ENCODE peak calls at places on chromosome 6, in six cellular contexts. One of them, this sample, is unnamed.

GRCh38 chr6:130457605-130458004 is 91.8 kb downstream of the TMEM200A start:
- DNase-seq in A549: no peak
- DNase-seq in stomach: no peak
- DNase-seq in sigmoid colon: no peak
- DNase-seq in K562: no peak
- DNase-seq in transverse colon: no peak
- DNase-seq in this sample: no peak

GRCh38 chr6:95815389-95816056 is 200.3 kb upstream of the FUT9 start:
- DNase-seq in transverse colon: no peak
- DNase-seq in stomach: peak
- DNase-seq in A549: no peak
- DNase-seq in sigmoid colon: no peak
- DNase-seq in K562: no peak
- DNase-seq in this sample: no peak

GRCh38 chr6:130322673-130323268 is 43.0 kb upstream of the TMEM200A start:
- DNase-seq in transverse colon: peak
- DNase-seq in A549: no peak
- DNase-seq in sigmoid colon: no peak
- DNase-seq in stomach: peak
- DNase-seq in K562: peak
- DNase-seq in this sample: no peak

GRCh38 chr6:21754891-21755290 is 161.3 kb downstream of the SOX4 start:
- DNase-seq in K562: no peak
- DNase-seq in transverse colon: no peak
- DNase-seq in stomach: no peak
- DNase-seq in A549: peak
- DNase-seq in sigmoid colon: no peak
- DNase-seq in this sample: peak

GRCh38 chr6:142225552-142225951 is 76.3 kb upstream of the ADGRG6 start:
- DNase-seq in A549: no peak
- DNase-seq in K562: no peak
- DNase-seq in transverse colon: no peak
- DNase-seq in sigmoid colon: no peak
- DNase-seq in stomach: no peak
- DNase-seq in this sample: no peak

GRCh38 chr6:139500977-139501376 is 126.5 kb upstream of the CITED2 start:
- DNase-seq in K562: no peak
- DNase-seq in stomach: no peak
- DNase-seq in sigmoid colon: no peak
- DNase-seq in A549: no peak
- DNase-seq in transverse colon: no peak
- DNase-seq in this sample: no peak

GRCh38 chr6:17389274-17389847 is 4.0 kb upstream of the CAP2 start:
- DNase-seq in sigmoid colon: no peak
- DNase-seq in A549: no peak
- DNase-seq in K562: no peak
- DNase-seq in stomach: no peak
- DNase-seq in transverse colon: no peak
- DNase-seq in this sample: no peak

GRCh38 chr6:128569737-128570438 is 49.5 kb upstream of the PTPRK start:
- DNase-seq in transverse colon: no peak
- DNase-seq in sigmoid colon: no peak
- DNase-seq in A549: peak
- DNase-seq in stomach: no peak
- DNase-seq in K562: no peak
- DNase-seq in this sample: no peak

GRCh38 chr6:135871296-135871695 is 19.8 kb downstream of the PDE7B start:
- DNase-seq in sigmoid colon: no peak
- DNase-seq in stomach: no peak
- DNase-seq in K562: no peak
- DNase-seq in A549: no peak
- DNase-seq in transverse colon: no peak
- DNase-seq in this sample: no peak

GRCh38 chr6:151044465-151045441 is 179.3 kb downstream of the MTHFD1L start:
- DNase-seq in stomach: peak
- DNase-seq in K562: no peak
- DNase-seq in sigmoid colon: peak
- DNase-seq in A549: peak
- DNase-seq in transverse colon: peak
- DNase-seq in this sample: no peak

GRCh38 chr6:129644567-129645015 is 65.4 kb downstream of the ARHGAP18 start:
- DNase-seq in sigmoid colon: no peak
- DNase-seq in K562: no peak
- DNase-seq in transverse colon: no peak
- DNase-seq in A549: no peak
- DNase-seq in stomach: no peak
- DNase-seq in this sample: no peak

GRCh38 chr6:25229671-25230321 is 49.4 kb upstream of the CARMIL1 start:
- DNase-seq in transverse colon: no peak
- DNase-seq in A549: no peak
- DNase-seq in sigmoid colon: no peak
- DNase-seq in stomach: no peak
- DNase-seq in K562: no peak
- DNase-seq in this sample: no peak

GRCh38 chr6:148671085-148671484 is 75.7 kb upstream of the UST start:
- DNase-seq in transverse colon: no peak
- DNase-seq in stomach: no peak
- DNase-seq in A549: no peak
- DNase-seq in sigmoid colon: no peak
- DNase-seq in K562: no peak
- DNase-seq in this sample: no peak

GRCh38 chr6:120077489-120077888 is 727.9 kb upstream of the MAN1A1 start:
- DNase-seq in A549: no peak
- DNase-seq in transverse colon: no peak
- DNase-seq in K562: no peak
- DNase-seq in stomach: no peak
- DNase-seq in sigmoid colon: no peak
- DNase-seq in this sample: no peak

GRCh38 chr6:46410330-46410953 is 80.8 kb downstream of the RCAN2 start:
- DNase-seq in transverse colon: no peak
- DNase-seq in sigmoid colon: no peak
- DNase-seq in stomach: no peak
- DNase-seq in K562: peak
- DNase-seq in A549: no peak
- DNase-seq in this sample: no peak

GRCh38 chr6:46507426-46507825 is 16.2 kb upstream of the RCAN2 start:
- DNase-seq in stomach: no peak
- DNase-seq in transverse colon: no peak
- DNase-seq in A549: no peak
- DNase-seq in K562: no peak
- DNase-seq in sigmoid colon: no peak
- DNase-seq in this sample: no peak

GRCh38 chr6:5569491-5569890 is 308.2 kb downstream of the FARS2 start:
- DNase-seq in transverse colon: no peak
- DNase-seq in stomach: no peak
- DNase-seq in sigmoid colon: no peak
- DNase-seq in K562: no peak
- DNase-seq in A549: no peak
- DNase-seq in this sample: no peak

GRCh38 chr6:143545165-143545564 is 33.6 kb upstream of the FUCA2 start:
- DNase-seq in sigmoid colon: no peak
- DNase-seq in transverse colon: no peak
- DNase-seq in stomach: no peak
- DNase-seq in K562: no peak
- DNase-seq in A549: no peak
- DNase-seq in this sample: no peak

GRCh38 chr6:13164316-13164715 is 164.0 kb downstream of the TBC1D7 start:
- DNase-seq in sigmoid colon: no peak
- DNase-seq in transverse colon: no peak
- DNase-seq in K562: no peak
- DNase-seq in stomach: no peak
- DNase-seq in A549: no peak
- DNase-seq in this sample: no peak

GRCh38 chr6:135261872-135262725 is 81.0 kb downstream of the MYB start:
- DNase-seq in transverse colon: no peak
- DNase-seq in stomach: no peak
- DNase-seq in A549: no peak
- DNase-seq in sigmoid colon: no peak
- DNase-seq in K562: peak
- DNase-seq in this sample: no peak

GRCh38 chr6:72616406-72617015 is 5.4 kb upstream of the KCNQ5 start:
- DNase-seq in K562: peak
- DNase-seq in stomach: no peak
- DNase-seq in A549: no peak
- DNase-seq in sigmoid colon: no peak
- DNase-seq in transverse colon: no peak
- DNase-seq in this sample: no peak

GRCh38 chr6:41929918-41930317 is 8.6 kb downstream of the BYSL start:
- DNase-seq in K562: no peak
- DNase-seq in A549: no peak
- DNase-seq in sigmoid colon: no peak
- DNase-seq in transverse colon: no peak
- DNase-seq in stomach: no peak
- DNase-seq in this sample: no peak

GRCh38 chr6:79981647-79982046 is 22.8 kb upstream of the TTK start:
- DNase-seq in stomach: no peak
- DNase-seq in K562: no peak
- DNase-seq in transverse colon: no peak
- DNase-seq in sigmoid colon: no peak
- DNase-seq in A549: no peak
- DNase-seq in this sample: no peak

GRCh38 chr6:568085-568484 is 88.8 kb downstream of the HUS1B start:
- DNase-seq in sigmoid colon: no peak
- DNase-seq in transverse colon: no peak
- DNase-seq in K562: no peak
- DNase-seq in A549: no peak
- DNase-seq in stomach: no peak
- DNase-seq in this sample: no peak

GRCh38 chr6:108689279-108690161 is 128.8 kb downstream of the FOXO3 start:
- DNase-seq in sigmoid colon: peak
- DNase-seq in transverse colon: peak
- DNase-seq in stomach: peak
- DNase-seq in A549: no peak
- DNase-seq in K562: peak
- DNase-seq in this sample: peak
- TF ChIP-seq EP300 in sigmoid colon: peak
- TF ChIP-seq EP300 in transverse colon: no peak
- TF ChIP-seq EP300 in stomach: peak
- TF ChIP-seq EP300 in A549: no peak
- TF ChIP-seq EP300 in K562: peak
- TF ChIP-seq EP300 in this sample: no peak

GRCh38 chr6:56573142-56573541 is 69.5 kb downstream of the DST start:
- DNase-seq in K562: no peak
- DNase-seq in transverse colon: no peak
- DNase-seq in sigmoid colon: no peak
- DNase-seq in stomach: no peak
- DNase-seq in A549: no peak
- DNase-seq in this sample: no peak
- TF ChIP-seq EP300 in K562: no peak
- TF ChIP-seq EP300 in transverse colon: no peak
- TF ChIP-seq EP300 in sigmoid colon: no peak
- TF ChIP-seq EP300 in stomach: no peak
- TF ChIP-seq EP300 in A549: no peak
- TF ChIP-seq EP300 in this sample: no peak

GRCh38 chr6:20487669-20488375 is 46.4 kb upstream of the CDKAL1 start:
- DNase-seq in K562: no peak
- DNase-seq in stomach: no peak
- DNase-seq in transverse colon: no peak
- DNase-seq in A549: no peak
- DNase-seq in sigmoid colon: no peak
- DNase-seq in this sample: no peak

GRCh38 chr6:20486641-20487040 is 47.6 kb upstream of the CDKAL1 start:
- DNase-seq in transverse colon: no peak
- DNase-seq in sigmoid colon: no peak
- DNase-seq in K562: no peak
- DNase-seq in stomach: no peak
- DNase-seq in A549: no peak
- DNase-seq in this sample: no peak

GRCh38 chr6:20479075-20479871 is 55.0 kb upstream of the CDKAL1 start:
- DNase-seq in A549: no peak
- DNase-seq in K562: no peak
- DNase-seq in sigmoid colon: no peak
- DNase-seq in transverse colon: no peak
- DNase-seq in stomach: no peak
- DNase-seq in this sample: no peak

GRCh38 chr6:20481281-20481680 is 53.0 kb upstream of the CDKAL1 start:
- DNase-seq in sigmoid colon: no peak
- DNase-seq in K562: no peak
- DNase-seq in A549: no peak
- DNase-seq in stomach: no peak
- DNase-seq in transverse colon: no peak
- DNase-seq in this sample: no peak

GRCh38 chr6:20483902-20484497 is 50.3 kb upstream of the CDKAL1 start:
- DNase-seq in stomach: no peak
- DNase-seq in K562: no peak
- DNase-seq in A549: no peak
- DNase-seq in sigmoid colon: no peak
- DNase-seq in transverse colon: no peak
- DNase-seq in this sample: no peak
- TF ChIP-seq EP300 in stomach: no peak
- TF ChIP-seq EP300 in K562: no peak
- TF ChIP-seq EP300 in A549: no peak
- TF ChIP-seq EP300 in sigmoid colon: no peak
- TF ChIP-seq EP300 in transverse colon: no peak
- TF ChIP-seq EP300 in this sample: no peak

GRCh38 chr6:77829736-77830135 is 176.9 kb downstream of the MEI4 start:
- DNase-seq in transverse colon: no peak
- DNase-seq in stomach: no peak
- DNase-seq in K562: no peak
- DNase-seq in A549: no peak
- DNase-seq in sigmoid colon: no peak
- DNase-seq in this sample: no peak
- TF ChIP-seq EP300 in transverse colon: no peak
- TF ChIP-seq EP300 in stomach: no peak
- TF ChIP-seq EP300 in K562: no peak
- TF ChIP-seq EP300 in A549: no peak
- TF ChIP-seq EP300 in sigmoid colon: no peak
- TF ChIP-seq EP300 in this sample: no peak

GRCh38 chr6:36926711-36927110 is 27.8 kb upstream of the PI16 start:
- DNase-seq in stomach: no peak
- DNase-seq in sigmoid colon: no peak
- DNase-seq in transverse colon: no peak
- DNase-seq in A549: no peak
- DNase-seq in K562: no peak
- DNase-seq in this sample: no peak
- TF ChIP-seq EP300 in stomach: no peak
- TF ChIP-seq EP300 in sigmoid colon: no peak
- TF ChIP-seq EP300 in transverse colon: no peak
- TF ChIP-seq EP300 in A549: no peak
- TF ChIP-seq EP300 in K562: no peak
- TF ChIP-seq EP300 in this sample: no peak

GRCh38 chr6:2259002-2259494 is 13.6 kb upstream of the GMDS start:
- DNase-seq in K562: no peak
- DNase-seq in stomach: peak
- DNase-seq in transverse colon: peak
- DNase-seq in sigmoid colon: no peak
- DNase-seq in A549: no peak
- DNase-seq in this sample: peak
- TF ChIP-seq EP300 in K562: no peak
- TF ChIP-seq EP300 in stomach: no peak
- TF ChIP-seq EP300 in transverse colon: peak
- TF ChIP-seq EP300 in sigmoid colon: no peak
- TF ChIP-seq EP300 in A549: no peak
- TF ChIP-seq EP300 in this sample: no peak

GRCh38 chr6:55578537-55579363 is at the start of gene HMGCLL1:
- DNase-seq in A549: peak
- DNase-seq in sigmoid colon: peak
- DNase-seq in transverse colon: peak
- DNase-seq in stomach: no peak
- DNase-seq in K562: no peak
- DNase-seq in this sample: no peak
- TF ChIP-seq EP300 in A549: no peak
- TF ChIP-seq EP300 in sigmoid colon: no peak
- TF ChIP-seq EP300 in transverse colon: no peak
- TF ChIP-seq EP300 in stomach: no peak
- TF ChIP-seq EP300 in K562: no peak
- TF ChIP-seq EP300 in this sample: no peak

GRCh38 chr6:133108377-133108776 is 132.8 kb upstream of the EYA4 start:
- DNase-seq in stomach: no peak
- DNase-seq in sigmoid colon: no peak
- DNase-seq in A549: no peak
- DNase-seq in transverse colon: no peak
- DNase-seq in K562: no peak
- DNase-seq in this sample: no peak
- TF ChIP-seq EP300 in stomach: no peak
- TF ChIP-seq EP300 in sigmoid colon: no peak
- TF ChIP-seq EP300 in A549: no peak
- TF ChIP-seq EP300 in transverse colon: no peak
- TF ChIP-seq EP300 in K562: no peak
- TF ChIP-seq EP300 in this sample: no peak

This sample was measured in esophagus muscularis mucosa.